ENCODE peak calls at places on chromosomes 6 and 20, in five cellular contexts. K is fibroblast of the aortic adventitia; A is GM23338; C is CD4-positive, alpha-beta T cell; M is AG10803. I is an unnamed sample.

GRCh38 chr6:81476881-81477280 is 275.6 kb downstream of the TENT5A start:
- DNase-seq in K (peak), A (no peak), C (no peak), M (peak), I (no peak)

GRCh38 chr6:44697333-44697732 is 309.8 kb downstream of the CDC5L start:
- DNase-seq in K (no peak), A (peak), C (no peak), M (peak), I (no peak)

GRCh38 chr6:112343375-112343774 is 3.8 kb upstream of the RFPL4B start:
- DNase-seq in K (no peak), A (no peak), C (no peak), M (no peak), I (no peak)

GRCh38 chr6:111618407-111618806 is 12.7 kb upstream of the TRAF3IP2 start:
- DNase-seq in K (no peak), A (no peak), C (no peak), M (no peak), I (no peak)

GRCh38 chr6:18192026-18192425 is 36.8 kb downstream of the KDM1B start:
- DNase-seq in K (no peak), A (no peak), C (no peak), M (no peak), I (no peak)

GRCh38 chr20:44601801-44602204 is 19.4 kb downstream of the PKIG start:
- DNase-seq in K (peak), A (no peak), C (no peak), M (peak), I (no peak)

GRCh38 chr20:33674294-33675126 is at the start of gene NECAB3:
- DNase-seq in K (peak), A (peak), C (peak), M (peak), I (peak)

GRCh38 chr6:43734294-43734665 is 35.7 kb upstream of the VEGFA start:
- DNase-seq in K (no peak), A (no peak), C (no peak), M (no peak), I (no peak)

GRCh38 chr6:30542404-30542725 is 13.9 kb downstream of the GNL1 start:
- DNase-seq in K (no peak), A (no peak), C (peak), M (no peak), I (no peak)

GRCh38 chr6:27892596-27893058 is 19.6 kb downstream of the OR2B2 start:
- DNase-seq in K (peak), A (no peak), C (no peak), M (no peak), I (no peak)

GRCh38 chr20:51311636-51312479 is 230.7 kb downstream of the NFATC2 start:
- DNase-seq in K (peak), A (peak), C (no peak), M (no peak), I (no peak)

GRCh38 chr20:32482251-32483220 is 102.6 kb downstream of the NOL4L start:
- DNase-seq in K (no peak), A (peak), C (peak), M (no peak), I (peak)

DNA sequence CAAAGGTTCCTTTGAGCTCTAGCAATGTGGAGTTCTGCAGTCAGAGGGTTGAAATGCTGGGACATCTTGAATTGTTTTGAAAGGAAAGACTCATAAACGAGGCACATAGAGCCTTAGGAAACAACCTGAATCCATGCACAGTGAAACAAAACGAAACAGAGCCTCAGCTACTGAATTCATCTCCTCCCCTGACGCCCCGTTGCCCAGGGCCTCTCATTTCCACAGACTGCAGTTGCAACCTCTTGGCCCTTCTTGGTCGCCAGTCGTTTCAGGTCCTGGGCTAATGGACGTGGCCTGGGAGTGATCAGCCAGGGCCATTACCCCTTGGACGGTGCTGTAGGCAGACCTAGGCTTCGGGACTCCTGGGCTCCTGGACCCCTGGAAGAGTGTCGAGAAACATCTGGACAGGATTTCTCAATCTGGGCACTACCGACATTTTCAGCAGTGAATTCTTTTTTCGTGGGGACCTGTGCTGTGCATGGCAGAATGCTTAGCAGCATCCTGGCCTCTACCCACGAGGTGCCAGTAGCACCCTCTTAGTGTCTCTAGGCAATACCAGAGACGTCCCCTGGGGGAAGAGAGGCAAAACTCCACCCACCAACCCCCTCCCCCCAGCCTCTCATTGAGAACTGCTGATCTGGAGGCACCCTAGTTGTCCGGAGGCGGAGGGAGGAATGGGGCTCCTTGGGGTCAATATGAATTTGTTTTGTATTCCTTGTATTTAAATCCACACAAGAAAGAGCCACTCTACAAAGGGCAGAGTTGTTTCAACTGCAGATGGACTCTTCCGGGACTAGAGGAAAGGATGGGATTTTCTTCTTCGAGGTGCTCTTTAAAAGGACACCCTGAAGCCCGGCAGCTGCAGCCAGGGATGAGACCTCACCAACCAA is 50.2 kb downstream of the TMEM242 start:
- DNase-seq in K (no peak), A (peak), C (peak), M (peak), I (no peak)
- TF ChIP-seq CTCF in K (no peak), A (peak), C (no peak), M (peak), I (no peak)

GRCh38 chr6:116100419-116101297 is at the start of gene NT5DC1:
- DNase-seq in K (peak), A (peak), C (peak), M (peak), I (peak)
- TF ChIP-seq CTCF in K (peak), A (no peak), C (peak), M (peak), I (peak)

DNA sequence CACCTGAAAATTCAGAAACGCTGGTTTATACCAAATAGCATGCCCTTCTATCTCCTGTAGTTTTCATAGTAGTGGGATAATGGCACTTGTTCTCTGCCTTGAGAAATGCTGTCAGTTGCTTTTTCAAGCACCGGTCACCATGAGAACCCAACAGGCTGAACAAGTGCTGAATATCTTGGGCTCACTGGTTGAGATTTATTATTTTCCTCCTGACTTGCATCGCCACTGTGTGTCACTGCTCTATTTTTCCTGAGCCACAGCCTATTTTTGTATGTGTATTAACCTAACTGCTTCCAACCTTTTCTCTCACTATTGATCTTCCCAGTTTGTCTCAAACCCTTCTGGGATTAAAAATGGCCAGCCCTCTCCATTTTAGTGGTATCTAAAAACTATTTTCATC is 71.9 kb downstream of the OPN5 start:
- DNase-seq in K (no peak), A (no peak), C (no peak), M (no peak), I (no peak)
- TF ChIP-seq CTCF in K (no peak), A (peak), C (no peak), M (no peak), I (no peak)

DNA sequence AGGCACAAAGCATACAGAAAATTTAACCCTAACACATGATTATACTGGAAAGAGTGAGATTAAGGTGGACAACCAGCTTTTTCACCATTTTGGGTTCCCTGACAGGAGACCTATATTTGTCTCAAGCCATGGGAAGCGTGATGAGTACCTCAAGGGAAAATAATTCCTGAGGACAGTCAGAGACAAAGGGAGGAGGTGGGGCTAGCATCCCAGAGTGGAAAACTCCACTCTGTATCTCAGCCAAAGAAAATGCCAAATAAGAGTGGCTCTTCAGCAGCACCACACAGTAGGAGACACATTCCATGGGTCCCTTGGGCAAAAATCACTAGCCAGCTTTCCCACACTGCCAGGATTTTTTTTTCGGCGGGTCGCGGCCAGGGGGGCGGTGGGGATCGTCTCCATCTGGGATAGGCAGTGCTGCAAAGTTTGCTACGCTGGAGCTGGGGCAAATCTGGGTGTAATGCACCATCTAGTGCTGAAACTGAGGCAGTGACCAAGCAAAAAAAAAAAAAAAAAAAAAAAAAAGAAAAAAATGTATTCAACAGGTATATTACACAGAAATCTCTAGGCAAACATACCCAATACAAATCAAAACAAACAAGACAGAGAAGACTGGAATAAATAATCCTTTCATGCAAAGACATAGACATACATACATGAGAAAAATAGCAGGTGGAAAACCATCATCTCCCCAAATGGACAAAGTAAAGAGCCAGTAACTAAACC is 77.3 kb upstream of the SLC35F1 start:
- DNase-seq in K (peak), A (peak), C (no peak), M (peak), I (no peak)
- TF ChIP-seq CTCF in K (peak), A (peak), C (no peak), M (peak), I (no peak)

DNA sequence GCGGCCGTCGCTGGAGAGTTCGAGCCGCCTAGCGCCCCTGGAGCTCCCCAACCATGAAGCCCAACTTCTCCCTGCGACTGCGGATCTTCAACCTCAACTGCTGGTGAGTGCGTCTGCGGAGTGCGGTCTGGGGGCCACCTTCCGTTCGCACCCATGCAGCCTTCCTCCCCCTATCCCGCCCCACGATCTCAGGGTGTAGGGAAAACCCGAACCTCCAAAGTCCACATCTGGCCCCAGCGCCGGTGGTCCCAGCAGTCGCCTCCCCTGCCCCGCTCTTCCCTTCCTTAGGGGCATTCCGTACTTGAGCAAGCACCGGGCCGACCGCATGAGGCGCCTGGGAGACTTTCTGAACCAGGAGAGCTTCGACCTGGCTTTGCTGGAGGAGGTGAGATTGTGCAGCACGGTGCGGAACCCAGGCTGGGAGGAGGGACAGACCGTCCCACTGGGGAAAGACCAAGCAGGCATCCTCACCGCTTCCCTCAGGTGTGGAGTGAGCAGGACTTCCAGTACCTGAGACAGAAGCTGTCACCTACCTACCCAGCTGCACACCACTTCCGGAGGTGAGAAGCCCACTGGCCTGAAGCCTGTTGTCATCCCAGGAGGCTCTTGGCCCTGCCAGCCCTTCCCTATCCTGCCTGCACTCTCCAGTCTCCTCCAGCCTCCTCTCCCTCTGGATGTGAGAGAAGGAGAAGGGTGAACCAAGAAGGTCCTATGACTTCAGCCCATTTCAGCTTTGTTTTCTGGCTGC is 719 bp downstream of the SMPD2 start:
- DNase-seq in K (peak), A (peak), C (peak), M (peak), I (peak)
- TF ChIP-seq CTCF in K (peak), A (peak), C (peak), M (peak), I (no peak)

GRCh38 chr6:139923964-139924475 is 549.6 kb upstream of the CITED2 start:
- DNase-seq in K (no peak), A (no peak), C (no peak), M (no peak), I (no peak)

GRCh38 chr6:139919107-139920026 is 544.9 kb upstream of the CITED2 start:
- DNase-seq in K (no peak), A (no peak), C (no peak), M (no peak), I (no peak)

GRCh38 chr6:139922236-139922635 is 547.8 kb upstream of the CITED2 start:
- DNase-seq in K (no peak), A (no peak), C (no peak), M (no peak), I (no peak)

GRCh38 chr6:139917943-139918342 is 543.5 kb upstream of the CITED2 start:
- DNase-seq in K (no peak), A (no peak), C (no peak), M (no peak), I (no peak)

DNA sequence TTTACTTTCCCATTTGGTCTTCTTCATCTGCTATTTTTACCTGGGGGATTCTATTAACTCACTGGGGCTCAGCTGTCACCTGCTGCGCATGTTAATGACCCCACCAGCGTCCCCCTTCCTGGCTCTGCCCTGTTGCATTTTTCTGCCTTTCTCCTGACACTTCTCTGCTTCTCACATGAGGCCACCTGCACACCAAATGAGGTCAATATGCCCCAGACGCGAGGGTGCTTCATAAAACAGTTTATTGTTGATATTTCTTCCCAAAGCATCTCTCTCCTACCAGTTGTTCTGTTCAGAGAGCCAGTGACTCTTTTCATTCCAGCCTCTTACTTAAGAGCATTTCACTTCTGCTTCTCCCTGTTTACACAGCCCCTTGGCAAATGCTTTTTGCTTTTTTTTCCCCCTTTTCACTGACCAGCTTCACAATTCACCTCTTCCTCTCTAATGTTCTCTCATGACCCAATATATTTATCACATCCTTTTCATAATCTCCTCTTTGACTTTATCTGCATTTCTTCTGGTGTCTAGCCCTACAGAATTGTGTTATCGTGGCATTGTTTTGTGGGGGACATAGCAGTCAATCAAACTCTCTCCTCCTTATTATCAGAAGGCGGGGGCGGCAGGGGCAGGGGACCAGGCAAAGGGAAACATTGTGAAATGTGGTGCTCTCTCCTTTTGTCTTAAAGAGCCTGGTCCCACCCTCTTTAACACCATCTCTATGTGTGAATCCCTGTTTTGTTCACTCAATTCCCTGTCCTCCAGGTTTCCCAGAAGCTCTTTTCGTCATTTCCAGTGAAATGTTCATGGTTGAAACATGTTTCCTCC is 545.8 kb upstream of the CITED2 start:
- DNase-seq in K (no peak), A (no peak), C (no peak), M (no peak), I (no peak)
- TF ChIP-seq CTCF in K (no peak), A (no peak), C (no peak), M (no peak), I (no peak)

DNA sequence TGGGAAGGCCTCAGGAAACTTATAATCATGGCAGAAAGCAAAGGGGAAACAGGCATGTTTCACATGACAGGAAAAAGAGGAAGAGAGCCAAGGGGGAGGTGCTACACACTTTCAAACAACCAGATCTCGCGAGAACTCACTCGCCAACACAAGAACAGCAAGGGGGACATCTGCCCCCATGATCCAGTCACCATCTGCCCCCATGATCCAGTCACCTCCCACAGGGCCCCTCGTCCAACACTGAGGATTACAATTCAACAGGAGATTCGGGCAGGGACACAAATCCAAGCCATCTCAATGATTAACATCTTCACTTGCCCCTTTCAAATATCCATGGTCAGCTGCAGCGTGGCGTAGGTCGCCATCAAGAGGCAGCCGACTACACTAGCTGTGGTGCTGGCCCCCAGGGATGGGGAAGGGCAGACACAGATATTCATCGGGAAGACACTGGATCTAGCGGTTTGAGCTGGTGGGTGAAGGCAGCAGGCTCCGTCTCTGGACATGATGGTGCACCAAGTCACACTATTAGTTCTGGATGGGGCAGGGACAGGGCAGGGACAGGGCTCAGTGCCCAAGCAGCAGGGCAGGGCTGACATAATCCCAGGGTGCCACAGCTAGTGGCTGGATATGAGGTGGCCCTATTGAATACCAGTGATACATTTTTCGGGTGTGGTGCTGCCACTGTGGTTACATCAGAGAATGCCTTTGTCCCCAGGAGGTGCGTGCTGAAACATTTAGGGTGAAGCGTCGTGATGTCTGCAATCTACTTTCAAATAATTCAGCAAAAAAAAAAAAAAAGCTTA is 31.6 kb downstream of the TUBB2B start:
- DNase-seq in K (peak), A (peak), C (no peak), M (no peak), I (no peak)
- TF ChIP-seq CTCF in K (no peak), A (peak), C (no peak), M (no peak), I (peak)

DNA sequence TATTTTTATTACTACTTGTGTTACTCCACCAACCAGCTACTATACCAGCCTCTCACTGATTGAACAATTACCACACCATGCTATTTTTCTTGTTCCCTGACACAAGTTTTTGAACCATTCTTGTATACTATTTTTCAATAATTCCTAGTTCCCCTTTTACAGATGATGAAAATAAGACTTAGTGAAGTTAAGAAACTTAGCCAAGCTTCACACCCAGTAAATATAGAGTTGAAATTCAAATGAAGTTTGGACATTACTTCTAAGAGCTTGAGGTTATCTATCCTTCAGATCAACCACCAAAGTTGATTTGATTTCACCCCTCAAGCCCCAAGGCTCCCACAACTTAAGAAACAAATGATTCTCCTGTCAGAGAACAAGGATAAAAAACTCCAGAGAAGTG is 13.1 kb upstream of the BCAS1 start:
- DNase-seq in K (no peak), A (no peak), C (no peak), M (no peak), I (no peak)
- TF ChIP-seq CTCF in K (no peak), A (no peak), C (no peak), M (no peak), I (no peak)